ENCODE peak calls at places on chromosomes 5 and 9, in six cellular contexts. One of them, this sample, is unnamed.

GRCh38 chr5:154782326-154782725 is 27.1 kb downstream of the LARP1 start:
- DNase-seq in AG08395: no peak
- DNase-seq in amygdala: no peak
- DNase-seq in dorsolateral prefrontal cortex: no peak
- DNase-seq in omental fat pad: no peak
- DNase-seq in testis: no peak
- DNase-seq in this sample: no peak

GRCh38 chr5:44454002-44454401 is 64.8 kb upstream of the FGF10 start:
- DNase-seq in AG08395: no peak
- DNase-seq in amygdala: no peak
- DNase-seq in dorsolateral prefrontal cortex: no peak
- DNase-seq in omental fat pad: no peak
- DNase-seq in testis: no peak
- DNase-seq in this sample: no peak

GRCh38 chr5:80255752-80256479 is at the start of gene SERINC5:
- DNase-seq in AG08395: peak; percentile 91
- DNase-seq in amygdala: peak; percentile 81
- DNase-seq in dorsolateral prefrontal cortex: peak; percentile 81
- DNase-seq in omental fat pad: peak; percentile 47
- DNase-seq in testis: peak; percentile 88
- DNase-seq in this sample: peak; percentile 90

GRCh38 chr5:76133967-76134366 is 50.8 kb downstream of the SV2C start:
- DNase-seq in AG08395: no peak
- DNase-seq in amygdala: no peak
- DNase-seq in dorsolateral prefrontal cortex: no peak
- DNase-seq in omental fat pad: no peak
- DNase-seq in testis: no peak
- DNase-seq in this sample: no peak

GRCh38 chr9:76868897-76869296 is 37.0 kb downstream of the PRUNE2 start:
- DNase-seq in AG08395: no peak
- DNase-seq in amygdala: no peak
- DNase-seq in dorsolateral prefrontal cortex: no peak
- DNase-seq in omental fat pad: no peak
- DNase-seq in testis: no peak
- DNase-seq in this sample: no peak

GRCh38 chr9:6739218-6739617 is 18.6 kb upstream of the KDM4C start:
- DNase-seq in AG08395: peak; percentile 21
- DNase-seq in amygdala: no peak
- DNase-seq in dorsolateral prefrontal cortex: no peak
- DNase-seq in omental fat pad: no peak
- DNase-seq in testis: no peak
- DNase-seq in this sample: no peak

GRCh38 chr5:61277190-61277589 is 54.9 kb upstream of the ZSWIM6 start:
- DNase-seq in AG08395: peak; percentile 28
- DNase-seq in amygdala: no peak
- DNase-seq in dorsolateral prefrontal cortex: no peak
- DNase-seq in omental fat pad: no peak
- DNase-seq in testis: no peak
- DNase-seq in this sample: no peak

GRCh38 chr9:121637441-121638222 is 13.8 kb upstream of the DAB2IP start:
- DNase-seq in AG08395: peak; percentile 78
- DNase-seq in amygdala: no peak
- DNase-seq in dorsolateral prefrontal cortex: no peak
- DNase-seq in omental fat pad: no peak
- DNase-seq in testis: no peak
- DNase-seq in this sample: peak; percentile 74

GRCh38 chr5:83124593-83124992 is 47.2 kb downstream of the XRCC4 start:
- DNase-seq in AG08395: no peak
- DNase-seq in amygdala: no peak
- DNase-seq in dorsolateral prefrontal cortex: no peak
- DNase-seq in omental fat pad: no peak
- DNase-seq in testis: no peak
- DNase-seq in this sample: no peak

GRCh38 chr5:5891350-5891749 is 468.9 kb downstream of the ICE1 start:
- DNase-seq in AG08395: no peak
- DNase-seq in amygdala: no peak
- DNase-seq in dorsolateral prefrontal cortex: no peak
- DNase-seq in omental fat pad: no peak
- DNase-seq in testis: no peak
- DNase-seq in this sample: no peak

GRCh38 chr5:145407300-145408047 is 427.7 kb downstream of the PRELID2 start:
- DNase-seq in AG08395: no peak
- DNase-seq in amygdala: no peak
- DNase-seq in dorsolateral prefrontal cortex: no peak
- DNase-seq in omental fat pad: no peak
- DNase-seq in testis: no peak
- DNase-seq in this sample: no peak

GRCh38 chr5:151155777-151156731 is 1.5 kb downstream of the ANXA6 start:
- DNase-seq in AG08395: peak; percentile 70
- DNase-seq in amygdala: no peak
- DNase-seq in dorsolateral prefrontal cortex: peak; percentile 18
- DNase-seq in omental fat pad: no peak
- DNase-seq in testis: peak; percentile 65
- DNase-seq in this sample: no peak

GRCh38 chr5:36657563-36657995 is 51.2 kb downstream of the SLC1A3 start:
- DNase-seq in AG08395: peak; percentile 89
- DNase-seq in amygdala: no peak
- DNase-seq in dorsolateral prefrontal cortex: no peak
- DNase-seq in omental fat pad: no peak
- DNase-seq in testis: peak; percentile 61
- DNase-seq in this sample: peak; percentile 23

GRCh38 chr5:158074992-158075769 is 216.2 kb upstream of the CLINT1 start:
- DNase-seq in AG08395: peak; percentile 85
- DNase-seq in amygdala: no peak
- DNase-seq in dorsolateral prefrontal cortex: peak; percentile 22
- DNase-seq in omental fat pad: no peak
- DNase-seq in testis: peak; percentile 77
- DNase-seq in this sample: peak; percentile 2

GRCh38 chr5:15887072-15887471 is 292.5 kb downstream of the MARCHF11 start:
- DNase-seq in AG08395: no peak
- DNase-seq in amygdala: no peak
- DNase-seq in dorsolateral prefrontal cortex: no peak
- DNase-seq in omental fat pad: no peak
- DNase-seq in testis: no peak
- DNase-seq in this sample: no peak

GRCh38 chr9:72415163-72415562 is 50.2 kb upstream of the ZFAND5 start:
- DNase-seq in AG08395: no peak
- DNase-seq in amygdala: no peak
- DNase-seq in dorsolateral prefrontal cortex: no peak
- DNase-seq in omental fat pad: no peak
- DNase-seq in testis: no peak
- DNase-seq in this sample: no peak

GRCh38 chr5:39253211-39253610 is 33.8 kb upstream of the FYB1 start:
- DNase-seq in AG08395: peak; percentile 42
- DNase-seq in amygdala: no peak
- DNase-seq in dorsolateral prefrontal cortex: no peak
- DNase-seq in omental fat pad: no peak
- DNase-seq in testis: no peak
- DNase-seq in this sample: no peak

GRCh38 chr5:134409321-134409720 is 2.4 kb downstream of the CDKN2AIPNL start:
- DNase-seq in AG08395: no peak
- DNase-seq in amygdala: no peak
- DNase-seq in dorsolateral prefrontal cortex: no peak
- DNase-seq in omental fat pad: no peak
- DNase-seq in testis: no peak
- DNase-seq in this sample: no peak